ENCODE peak calls at places on chromosomes 11 and 22, in nine cellular contexts. O, I, R, J, B, N, T, U and E are unnamed samples.

GRCh38 chr11:28704801-28705200 is 596.6 kb downstream of the METTL15 start:
- DNase-seq in U (no peak), J (no peak), I (no peak), N (no peak), O (no peak), T (no peak), R (no peak), B (no peak), E (no peak)

GRCh38 chr11:96827164-96827563 is 437.4 kb downstream of the JRKL start:
- DNase-seq in O (no peak), J (no peak), B (no peak), N (no peak), T (no peak), R (peak), I (peak), U (peak), E (no peak)

GRCh38 chr11:69144719-69145365 is 10.9 kb upstream of the SMIM38 start:
- DNase-seq in R (no peak), O (no peak), I (peak), U (no peak), T (no peak), N (no peak), J (no peak), B (no peak), E (no peak)

GRCh38 chr11:9142732-9143131 is 51.3 kb upstream of the SCUBE2 start:
- DNase-seq in O (no peak), U (no peak), R (no peak), I (no peak), T (peak), B (no peak), J (no peak), N (no peak), E (peak)

GRCh38 chr11:205221-206001 is 1.8 kb downstream of the BET1L start:
- DNase-seq in R (no peak), U (no peak), I (no peak), B (no peak), N (peak), O (no peak), T (peak), J (no peak), E (no peak)

GRCh38 chr11:9617960-9618359 is 44.5 kb downstream of the WEE1 start:
- DNase-seq in N (no peak), O (no peak), T (no peak), U (no peak), I (peak), B (no peak), R (peak), J (no peak), E (no peak)

GRCh38 chr11:108511851-108512474 is 13.8 kb upstream of the POGLUT3 start:
- DNase-seq in I (peak), J (no peak), O (no peak), N (no peak), T (no peak), U (no peak), B (no peak), R (peak), E (no peak)

GRCh38 chr11:46050652-46051051 is 70.6 kb downstream of the PHF21A start:
- DNase-seq in N (no peak), O (no peak), R (no peak), B (no peak), I (no peak), T (no peak), J (no peak), U (no peak), E (no peak)

GRCh38 chr11:78841451-78842060 is 266.9 kb upstream of the NARS2 start:
- DNase-seq in O (no peak), B (no peak), I (peak), U (no peak), R (no peak), T (no peak), J (no peak), N (no peak), E (no peak)

GRCh38 chr11:100639140-100639539 is 47.9 kb upstream of the ARHGAP42 start:
- DNase-seq in U (no peak), T (peak), I (no peak), J (no peak), N (no peak), O (no peak), B (no peak), R (peak), E (no peak)

GRCh38 chr11:109644158-109644557 is 222.2 kb downstream of the C11orf87 start:
- DNase-seq in R (no peak), N (no peak), U (peak), J (no peak), O (no peak), B (peak), I (peak), T (peak), E (peak)

GRCh38 chr22:23068096-23068831 is 2.1 kb upstream of the GNAZ start:
- DNase-seq in J (peak), O (no peak), B (no peak), R (no peak), T (peak), N (peak), U (no peak), I (no peak), E (no peak)

GRCh38 chr11:69468236-69468635 is 13.2 kb upstream of the LINC01488 start:
- DNase-seq in O (no peak), I (no peak), T (no peak), U (no peak), J (no peak), R (no peak), B (no peak), N (no peak), E (no peak)

GRCh38 chr11:61303725-61304124 is 8.6 kb upstream of the VWCE start:
- DNase-seq in U (no peak), N (no peak), O (no peak), J (no peak), T (no peak), I (no peak), B (no peak), R (no peak), E (no peak)

GRCh38 chr22:20240900-20241299 is 27.2 kb downstream of the RTN4R start:
- DNase-seq in O (no peak), T (no peak), B (no peak), I (no peak), R (no peak), N (no peak), J (no peak), U (no peak), E (no peak)

GRCh38 chr22:20239951-20240773 is 28.0 kb downstream of the RTN4R start:
- DNase-seq in I (no peak), U (no peak), T (no peak), N (no peak), J (no peak), R (no peak), O (no peak), B (peak), E (no peak)

GRCh38 chr22:20237480-20238440 is 30.4 kb downstream of the RTN4R start:
- DNase-seq in I (no peak), R (no peak), U (no peak), N (no peak), J (no peak), O (no peak), B (no peak), T (no peak), E (no peak)

GRCh38 chr22:20239063-20239950 is 28.8 kb downstream of the RTN4R start:
- DNase-seq in O (peak), B (peak), T (no peak), I (peak), U (peak), R (no peak), N (no peak), J (no peak), E (no peak)

DNA sequence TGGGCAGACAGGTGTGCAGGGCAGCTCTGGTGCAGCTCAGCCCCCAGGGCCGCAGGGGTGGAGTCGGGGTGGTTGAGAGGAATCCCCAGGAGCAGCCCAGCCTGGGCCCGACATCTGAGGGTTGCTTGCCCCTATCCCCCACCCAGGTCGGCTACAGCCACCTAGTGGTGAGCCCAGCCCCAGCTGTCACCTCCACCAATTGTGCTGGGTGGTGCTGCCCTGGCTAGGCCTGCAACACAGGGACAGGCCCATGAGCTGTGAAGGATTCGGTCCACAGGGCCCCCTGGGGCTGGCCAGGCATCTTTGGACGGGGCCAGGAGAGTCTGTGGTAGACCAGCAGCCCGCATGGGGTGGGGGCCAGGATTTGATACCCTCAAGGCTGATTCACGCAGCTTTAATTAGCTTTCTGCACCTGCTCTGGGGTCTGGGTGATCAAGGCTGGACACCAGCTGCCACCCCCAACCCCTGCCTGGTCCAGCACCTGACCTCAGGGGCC is 29.5 kb downstream of the RTN4R start:
- DNase-seq in B (peak), R (peak), I (peak), N (peak), U (peak), O (peak), J (peak), T (no peak), E (no peak)
- H3K27ac ChIP-seq in B (peak), R (no peak), I (no peak), N (peak), U (peak), O (peak), J (no peak), T (peak), E (peak)

GRCh38 chr11:57791321-57792059 is 29.9 kb downstream of the CTNND1 start:
- DNase-seq in I (no peak), R (no peak), J (peak), B (no peak), O (no peak), U (no peak), T (no peak), N (no peak), E (no peak)

GRCh38 chr11:57798905-57799559 is 37.4 kb downstream of the CTNND1 start:
- DNase-seq in I (peak), U (no peak), R (peak), O (no peak), N (no peak), J (no peak), T (no peak), B (peak), E (no peak)

GRCh38 chr11:57792060-57792541 is 30.5 kb downstream of the CTNND1 start:
- DNase-seq in O (peak), I (no peak), J (no peak), T (peak), U (no peak), B (peak), N (peak), R (no peak), E (peak)

GRCh38 chr11:57792870-57793269 is 31.3 kb downstream of the CTNND1 start:
- DNase-seq in N (no peak), B (no peak), I (no peak), T (no peak), U (no peak), O (no peak), R (peak), J (no peak), E (no peak)

DNA sequence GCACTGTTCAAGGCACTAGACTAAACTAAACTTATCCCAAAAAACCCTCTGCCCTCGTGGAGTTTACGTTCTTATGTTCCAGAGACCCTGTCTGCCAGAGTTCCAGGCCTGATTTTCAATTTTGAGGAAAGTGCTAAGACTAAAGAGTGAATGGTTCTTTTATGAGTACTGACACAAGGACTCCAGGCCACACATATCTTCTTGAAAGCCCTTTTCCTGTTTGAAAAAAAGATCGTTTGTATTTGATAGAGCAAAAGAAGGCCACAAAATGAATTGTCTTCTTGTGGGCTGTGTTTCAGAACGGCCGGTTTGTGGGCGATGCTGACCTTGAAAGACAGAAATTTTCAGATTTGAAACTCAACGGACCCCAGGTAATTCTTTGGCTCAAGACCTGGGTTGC is 32.1 kb downstream of the CTNND1 start:
- DNase-seq in O (no peak), N (no peak), B (no peak), T (no peak), I (no peak), R (no peak), J (no peak), U (no peak), E (no peak)
- H3K27ac ChIP-seq in O (peak), N (peak), B (peak), T (peak), I (no peak), R (peak), J (no peak), U (peak), E (no peak)

GRCh38 chr11:64275841-64276240 is 8.6 kb downstream of the BAD start:
- DNase-seq in J (no peak), B (no peak), U (no peak), O (no peak), N (no peak), I (no peak), T (no peak), R (no peak), E (no peak)
- H3K27ac ChIP-seq in J (no peak), B (no peak), U (no peak), O (no peak), N (no peak), I (peak), T (no peak), R (no peak), E (no peak)

GRCh38 chr11:44866301-44866700 is 84.4 kb downstream of the TP53I11 start:
- DNase-seq in N (no peak), O (no peak), J (no peak), B (no peak), U (no peak), T (no peak), R (no peak), I (no peak), E (no peak)
- H3K27ac ChIP-seq in N (no peak), O (no peak), J (no peak), B (peak), U (no peak), T (no peak), R (no peak), I (no peak), E (no peak)

DNA sequence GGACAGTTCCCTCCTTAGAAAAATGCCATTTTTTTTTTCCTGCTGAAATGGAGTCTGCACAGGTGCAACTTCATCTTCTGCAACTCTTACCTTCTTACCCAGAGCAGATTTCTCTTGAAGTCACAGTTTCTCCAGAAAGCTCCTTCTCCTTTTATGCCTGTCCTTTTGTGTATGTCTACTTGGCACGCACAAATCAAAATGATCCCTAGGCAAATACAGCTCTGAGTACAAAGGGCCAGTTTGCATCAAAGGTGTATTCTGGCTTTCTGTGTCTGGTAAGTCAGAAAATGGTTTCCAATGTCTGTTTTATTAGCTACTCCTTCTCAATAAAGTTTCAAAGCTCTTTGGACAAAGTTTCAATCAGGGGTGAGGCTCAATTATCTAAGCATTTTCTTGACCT is 2.5 kb downstream of the CLDN25 start:
- DNase-seq in N (no peak), B (no peak), U (no peak), R (no peak), I (no peak), J (no peak), O (no peak), T (no peak), E (no peak)
- H3K27ac ChIP-seq in N (no peak), B (no peak), U (no peak), R (no peak), I (no peak), J (no peak), O (no peak), T (no peak), E (no peak)